ENCODE peak calls at places on chromosome 15, in five cellular contexts. One of them, this sample, is unnamed. For H3K36me3, the result is how much of the 10 kb centered on the place peaks cover.

GRCh38 chr15:55222588-55222987 is 25.8 kb upstream of the RSL24D1 start:
- DNase-seq in brain microvascular endothelial cell: no peak
- DNase-seq in CD4-positive, CD25-positive, alpha-beta regulatory T cell: no peak
- DNase-seq in endodermal cell: no peak
- DNase-seq in upper lobe of left lung: no peak
- DNase-seq in this sample: no peak

GRCh38 chr15:32733276-32733675 is 15.5 kb downstream of the GREM1 start:
- DNase-seq in endodermal cell: no peak
- DNase-seq in brain microvascular endothelial cell: no peak
- DNase-seq in upper lobe of left lung: no peak
- DNase-seq in CD4-positive, CD25-positive, alpha-beta regulatory T cell: no peak
- DNase-seq in this sample: no peak

GRCh38 chr15:83396071-83396470 is 51.1 kb upstream of the SH3GL3 start:
- DNase-seq in CD4-positive, CD25-positive, alpha-beta regulatory T cell: no peak
- DNase-seq in brain microvascular endothelial cell: no peak
- DNase-seq in upper lobe of left lung: no peak
- DNase-seq in endodermal cell: peak
- DNase-seq in this sample: no peak

GRCh38 chr15:98958076-98958475 is 49.5 kb downstream of the PGPEP1L start:
- DNase-seq in brain microvascular endothelial cell: no peak
- DNase-seq in upper lobe of left lung: no peak
- DNase-seq in CD4-positive, CD25-positive, alpha-beta regulatory T cell: no peak
- DNase-seq in endodermal cell: no peak
- DNase-seq in this sample: no peak

GRCh38 chr15:82846621-82847020 is 37.2 kb downstream of the WHAMM start:
- DNase-seq in upper lobe of left lung: no peak
- DNase-seq in CD4-positive, CD25-positive, alpha-beta regulatory T cell: no peak
- DNase-seq in brain microvascular endothelial cell: no peak
- DNase-seq in endodermal cell: no peak
- DNase-seq in this sample: no peak

GRCh38 chr15:88342666-88343065 is 86.1 kb upstream of the NTRK3 start:
- DNase-seq in brain microvascular endothelial cell: no peak
- DNase-seq in CD4-positive, CD25-positive, alpha-beta regulatory T cell: no peak
- DNase-seq in upper lobe of left lung: no peak
- DNase-seq in endodermal cell: no peak
- DNase-seq in this sample: no peak

GRCh38 chr15:66269326-66270090 is 16.0 kb upstream of the MEGF11 start:
- DNase-seq in brain microvascular endothelial cell: peak
- DNase-seq in upper lobe of left lung: no peak
- DNase-seq in CD4-positive, CD25-positive, alpha-beta regulatory T cell: no peak
- DNase-seq in endodermal cell: peak
- DNase-seq in this sample: peak

GRCh38 chr15:89360294-89360971 is 25.8 kb upstream of the POLG start:
- DNase-seq in endodermal cell: peak
- DNase-seq in CD4-positive, CD25-positive, alpha-beta regulatory T cell: no peak
- DNase-seq in brain microvascular endothelial cell: no peak
- DNase-seq in upper lobe of left lung: peak
- DNase-seq in this sample: no peak

GRCh38 chr15:69612112-69612511 is 159.5 kb downstream of the RPLP1 start:
- DNase-seq in brain microvascular endothelial cell: no peak
- DNase-seq in upper lobe of left lung: no peak
- DNase-seq in CD4-positive, CD25-positive, alpha-beta regulatory T cell: no peak
- DNase-seq in endodermal cell: peak
- DNase-seq in this sample: no peak

GRCh38 chr15:34892963-34893591 is 76.5 kb downstream of the AQR start:
- DNase-seq in upper lobe of left lung: no peak
- DNase-seq in brain microvascular endothelial cell: no peak
- DNase-seq in CD4-positive, CD25-positive, alpha-beta regulatory T cell: no peak
- DNase-seq in endodermal cell: peak
- DNase-seq in this sample: no peak

GRCh38 chr15:84921121-84921520 is 36.7 kb downstream of the SLC28A1 start:
- DNase-seq in CD4-positive, CD25-positive, alpha-beta regulatory T cell: no peak
- DNase-seq in brain microvascular endothelial cell: no peak
- DNase-seq in upper lobe of left lung: no peak
- DNase-seq in endodermal cell: no peak
- DNase-seq in this sample: no peak

GRCh38 chr15:56149071-56149470 is 94.6 kb downstream of the RFX7 start:
- DNase-seq in CD4-positive, CD25-positive, alpha-beta regulatory T cell: no peak
- DNase-seq in upper lobe of left lung: no peak
- DNase-seq in endodermal cell: no peak
- DNase-seq in brain microvascular endothelial cell: no peak
- DNase-seq in this sample: no peak

GRCh38 chr15:26394801-26395200 is 378.1 kb downstream of the GABRB3 start:
- DNase-seq in CD4-positive, CD25-positive, alpha-beta regulatory T cell: no peak
- DNase-seq in upper lobe of left lung: no peak
- DNase-seq in brain microvascular endothelial cell: no peak
- DNase-seq in endodermal cell: no peak
- DNase-seq in this sample: no peak

GRCh38 chr15:65738649-65739048 is 53.4 kb downstream of the DENND4A start:
- DNase-seq in upper lobe of left lung: no peak
- DNase-seq in CD4-positive, CD25-positive, alpha-beta regulatory T cell: no peak
- DNase-seq in brain microvascular endothelial cell: no peak
- DNase-seq in endodermal cell: no peak
- DNase-seq in this sample: no peak

GRCh38 chr15:85737061-85737460 is 57.7 kb downstream of the KLHL25 start:
- DNase-seq in CD4-positive, CD25-positive, alpha-beta regulatory T cell: no peak
- DNase-seq in brain microvascular endothelial cell: no peak
- DNase-seq in upper lobe of left lung: no peak
- DNase-seq in endodermal cell: no peak
- DNase-seq in this sample: no peak

GRCh38 chr15:72197460-72198409 is at the start of gene GRAMD2A:
- DNase-seq in endodermal cell: peak
- DNase-seq in upper lobe of left lung: peak
- DNase-seq in brain microvascular endothelial cell: no peak
- DNase-seq in CD4-positive, CD25-positive, alpha-beta regulatory T cell: no peak
- DNase-seq in this sample: no peak

GRCh38 chr15:65512807-65513416 is 4.6 kb downstream of the DPP8 start:
- DNase-seq in upper lobe of left lung: no peak
- DNase-seq in brain microvascular endothelial cell: no peak
- DNase-seq in endodermal cell: no peak
- DNase-seq in CD4-positive, CD25-positive, alpha-beta regulatory T cell: no peak
- DNase-seq in this sample: no peak

GRCh38 chr15:41970456-41970855 is 1.9 kb downstream of the EHD4 start:
- DNase-seq in upper lobe of left lung: no peak
- DNase-seq in brain microvascular endothelial cell: no peak
- DNase-seq in CD4-positive, CD25-positive, alpha-beta regulatory T cell: no peak
- DNase-seq in endodermal cell: peak
- DNase-seq in this sample: no peak
- H3K4me3 ChIP-seq in upper lobe of left lung: no peak
- H3K4me3 ChIP-seq in brain microvascular endothelial cell: no peak
- H3K4me3 ChIP-seq in CD4-positive, CD25-positive, alpha-beta regulatory T cell: peak
- H3K4me3 ChIP-seq in endodermal cell: peak
- H3K4me3 ChIP-seq in this sample: no peak

GRCh38 chr15:39177561-39177960 is 403.3 kb upstream of the THBS1 start:
- DNase-seq in brain microvascular endothelial cell: no peak
- DNase-seq in upper lobe of left lung: no peak
- DNase-seq in endodermal cell: no peak
- DNase-seq in CD4-positive, CD25-positive, alpha-beta regulatory T cell: no peak
- DNase-seq in this sample: peak

GRCh38 chr15:39171944-39172368 is 408.9 kb upstream of the THBS1 start:
- DNase-seq in upper lobe of left lung: no peak
- DNase-seq in CD4-positive, CD25-positive, alpha-beta regulatory T cell: no peak
- DNase-seq in brain microvascular endothelial cell: peak
- DNase-seq in endodermal cell: peak
- DNase-seq in this sample: peak

GRCh38 chr15:39172380-39173281 is 408.2 kb upstream of the THBS1 start:
- DNase-seq in upper lobe of left lung: peak
- DNase-seq in endodermal cell: no peak
- DNase-seq in CD4-positive, CD25-positive, alpha-beta regulatory T cell: no peak
- DNase-seq in brain microvascular endothelial cell: peak
- DNase-seq in this sample: peak

GRCh38 chr15:39174332-39174731 is 406.5 kb upstream of the THBS1 start:
- DNase-seq in upper lobe of left lung: no peak
- DNase-seq in CD4-positive, CD25-positive, alpha-beta regulatory T cell: no peak
- DNase-seq in brain microvascular endothelial cell: no peak
- DNase-seq in endodermal cell: no peak
- DNase-seq in this sample: no peak

GRCh38 chr15:39173426-39173825 is 407.5 kb upstream of the THBS1 start:
- DNase-seq in brain microvascular endothelial cell: no peak
- DNase-seq in endodermal cell: no peak
- DNase-seq in CD4-positive, CD25-positive, alpha-beta regulatory T cell: no peak
- DNase-seq in upper lobe of left lung: no peak
- DNase-seq in this sample: no peak
- H3K36me3 ChIP-seq in brain microvascular endothelial cell: under half
- H3K36me3 ChIP-seq in endodermal cell: under half
- H3K36me3 ChIP-seq in CD4-positive, CD25-positive, alpha-beta regulatory T cell: under half
- H3K36me3 ChIP-seq in upper lobe of left lung: under half
- H3K36me3 ChIP-seq in this sample: under half

DNA sequence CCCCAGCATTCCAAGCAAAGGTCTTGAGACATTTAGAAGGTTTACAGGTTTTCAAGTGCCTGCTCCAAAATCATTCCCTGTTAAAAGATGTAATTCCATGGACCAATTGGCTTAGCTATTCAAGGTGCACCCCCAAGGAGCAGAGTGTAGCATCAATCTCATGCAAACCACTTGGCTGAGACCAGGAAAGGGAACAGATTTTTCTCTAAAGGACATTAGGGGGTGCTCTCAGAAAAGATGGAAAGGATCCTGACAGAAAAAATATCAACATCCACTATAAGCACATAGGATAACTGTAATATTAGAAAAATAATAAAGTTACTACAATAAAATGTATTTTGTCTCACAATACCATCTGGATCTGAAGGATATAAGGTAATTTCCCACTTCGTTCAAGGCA is 328.0 kb upstream of the CDIN1 start:
- DNase-seq in brain microvascular endothelial cell: no peak
- DNase-seq in upper lobe of left lung: no peak
- DNase-seq in CD4-positive, CD25-positive, alpha-beta regulatory T cell: no peak
- DNase-seq in endodermal cell: no peak
- DNase-seq in this sample: no peak
- H3K4me3 ChIP-seq in brain microvascular endothelial cell: no peak
- H3K4me3 ChIP-seq in upper lobe of left lung: no peak
- H3K4me3 ChIP-seq in CD4-positive, CD25-positive, alpha-beta regulatory T cell: no peak
- H3K4me3 ChIP-seq in endodermal cell: no peak
- H3K4me3 ChIP-seq in this sample: no peak

GRCh38 chr15:92984161-92984560 is 84.0 kb downstream of the CHD2 start:
- DNase-seq in endodermal cell: no peak
- DNase-seq in CD4-positive, CD25-positive, alpha-beta regulatory T cell: no peak
- DNase-seq in upper lobe of left lung: no peak
- DNase-seq in brain microvascular endothelial cell: no peak
- DNase-seq in this sample: no peak
- H3K36me3 ChIP-seq in endodermal cell: half or more
- H3K36me3 ChIP-seq in CD4-positive, CD25-positive, alpha-beta regulatory T cell: half or more
- H3K36me3 ChIP-seq in upper lobe of left lung: half or more
- H3K36me3 ChIP-seq in brain microvascular endothelial cell: half or more
- H3K36me3 ChIP-seq in this sample: under half

GRCh38 chr15:86837631-86838030 is 758.0 kb downstream of the AGBL1 start:
- DNase-seq in brain microvascular endothelial cell: peak
- DNase-seq in upper lobe of left lung: no peak
- DNase-seq in CD4-positive, CD25-positive, alpha-beta regulatory T cell: no peak
- DNase-seq in endodermal cell: no peak
- DNase-seq in this sample: no peak
- H3K4me3 ChIP-seq in brain microvascular endothelial cell: no peak
- H3K4me3 ChIP-seq in upper lobe of left lung: no peak
- H3K4me3 ChIP-seq in CD4-positive, CD25-positive, alpha-beta regulatory T cell: no peak
- H3K4me3 ChIP-seq in endodermal cell: no peak
- H3K4me3 ChIP-seq in this sample: no peak

DNA sequence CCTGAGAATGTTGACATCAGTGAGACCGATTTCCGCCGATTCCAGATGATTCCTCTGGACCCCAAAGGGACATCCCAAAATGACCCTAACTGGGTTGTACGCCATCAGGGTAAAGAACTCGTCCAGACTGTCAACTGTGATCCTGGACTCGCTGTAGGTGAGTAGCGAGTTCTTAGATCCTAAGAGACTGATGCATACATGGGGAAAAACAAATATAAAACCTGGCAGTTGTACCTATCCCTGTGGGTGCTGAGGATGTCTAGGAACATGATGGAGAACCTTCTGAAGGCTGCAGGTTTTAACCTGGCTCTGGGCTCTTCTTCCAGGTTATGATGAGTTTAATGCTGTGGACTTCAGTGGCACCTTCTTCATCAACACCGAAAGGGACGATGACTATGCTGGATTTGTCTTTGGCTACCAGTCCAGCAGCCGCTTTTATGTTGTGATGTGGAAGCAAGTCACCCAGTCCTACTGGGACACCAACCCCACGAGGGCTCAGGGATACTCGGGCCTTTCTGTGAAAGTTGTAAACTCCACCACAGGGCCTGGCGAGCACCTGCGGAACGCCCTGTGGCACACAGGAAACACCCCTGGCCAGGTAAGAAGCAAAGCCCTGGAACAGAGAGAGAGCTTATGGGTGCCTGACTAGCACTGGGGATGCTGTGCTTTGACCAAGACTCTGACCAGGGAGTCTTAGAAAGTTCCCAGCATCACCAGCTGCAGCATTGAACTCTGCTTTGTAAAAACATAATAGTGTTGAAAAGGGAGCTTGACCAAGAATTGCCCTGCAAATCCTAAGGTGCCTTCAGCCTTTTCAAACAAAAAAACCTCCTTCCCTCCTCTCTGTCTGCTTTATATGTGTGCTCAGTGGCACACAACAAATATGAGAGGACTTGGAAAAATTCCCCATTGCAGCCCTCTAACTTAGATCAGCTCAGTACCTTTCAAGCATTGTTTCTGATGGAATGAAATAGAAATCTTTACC is 12.5 kb downstream of the THBS1 start:
- DNase-seq in brain microvascular endothelial cell: no peak
- DNase-seq in CD4-positive, CD25-positive, alpha-beta regulatory T cell: no peak
- DNase-seq in upper lobe of left lung: peak
- DNase-seq in endodermal cell: no peak
- DNase-seq in this sample: no peak
- H3K36me3 ChIP-seq in brain microvascular endothelial cell: half or more
- H3K36me3 ChIP-seq in CD4-positive, CD25-positive, alpha-beta regulatory T cell: under half
- H3K36me3 ChIP-seq in upper lobe of left lung: half or more
- H3K36me3 ChIP-seq in endodermal cell: half or more
- H3K36me3 ChIP-seq in this sample: under half